ENCODE peak calls at places on chromosome 19, in four cellular contexts. O is HCT116, U is tibial nerve, H is choroid plexus epithelial cell. R is an unnamed sample.

GRCh38 chr19:8116437-8117293 is 32.7 kb downstream of the FBN3 start:
- DNase-seq in O (no peak), U (no peak), H (no peak), R (no peak)

GRCh38 chr19:14061081-14061749 is 661 bp downstream of the PALM3 start:
- DNase-seq in H (no peak), U (no peak), O (no peak), R (no peak)

GRCh38 chr19:38043649-38044144 is 136.7 kb downstream of the SIPA1L3 start:
- DNase-seq in U (no peak), O (no peak), H (no peak), R (no peak)

GRCh38 chr19:31280266-31281006 is 68.8 kb downstream of the TSHZ3 start:
- DNase-seq in O (no peak), H (no peak), U (no peak), R (no peak)

GRCh38 chr19:29367701-29368306 is 154.9 kb upstream of the UQCRFS1 start:
- DNase-seq in H (no peak), O (no peak), U (no peak), R (no peak)

GRCh38 chr19:49863254-49863934 is 4.0 kb downstream of the PNKP start:
- DNase-seq in O (no peak), H (no peak), U (no peak), R (no peak)

GRCh38 chr19:54949412-54949811 is 2.1 kb upstream of the NLRP7 start:
- DNase-seq in H (no peak), O (no peak), U (no peak), R (no peak)

GRCh38 chr19:28539759-28540158 is 673.2 kb downstream of the UQCRFS1 start:
- DNase-seq in H (no peak), O (no peak), U (no peak), R (no peak)

GRCh38 chr19:47430041-47430802 is 10.9 kb upstream of the MEIS3 start:
- DNase-seq in U (peak; percentile 23), O (no peak), H (peak; percentile 61), R (no peak)

GRCh38 chr19:848457-848921 is 3.6 kb upstream of the ELANE start:
- DNase-seq in H (no peak), O (no peak), U (no peak), R (no peak)

GRCh38 chr19:40416918-40417713 is 3.9 kb upstream of the PRX start:
- DNase-seq in O (no peak), H (peak; percentile 12), U (peak; percentile 47), R (no peak)

GRCh38 chr19:604355-604754 is 14.7 kb downstream of the HCN2 start:
- DNase-seq in O (no peak), U (no peak), H (no peak), R (no peak)

GRCh38 chr19:41882568-41883462 is at the start of gene ARHGEF1:
- DNase-seq in U (no peak), H (no peak), O (no peak), R (no peak)

GRCh38 chr19:34676697-34677385 is at the start of gene SCGB2B2:
- DNase-seq in H (no peak), O (peak; percentile 80), U (peak; percentile 65), R (peak; percentile 9)

GRCh38 chr19:55391191-55391670 is 5.5 kb downstream of the RPL28 start:
- DNase-seq in O (no peak), U (no peak), H (no peak), R (no peak)

GRCh38 chr19:39935262-39935661 is 828 bp upstream of the FCGBP start:
- DNase-seq in U (no peak), H (no peak), O (no peak), R (no peak)

GRCh38 chr19:8340341-8341096 is 2.5 kb downstream of the KANK3 start:
- DNase-seq in U (no peak), H (no peak), O (no peak), R (no peak)

GRCh38 chr19:33823341-33823740 is 26.7 kb downstream of the KCTD15 start:
- DNase-seq in H (no peak), U (no peak), O (no peak), R (no peak)

GRCh38 chr19:13176345-13176744 is 26.1 kb downstream of the IER2 start:
- DNase-seq in O (no peak), U (no peak), H (no peak), R (no peak)

GRCh38 chr19:4186087-4186993 is 3.9 kb downstream of the ANKRD24 start:
- DNase-seq in U (peak; percentile 30), O (peak; percentile 61), H (peak; percentile 77), R (peak; percentile 39)

GRCh38 chr19:15118248-15118647 is 11.0 kb downstream of the SYDE1 start:
- DNase-seq in U (no peak), O (no peak), H (no peak), R (no peak)

GRCh38 chr19:4098493-4098892 is 25.4 kb downstream of the MAP2K2 start:
- DNase-seq in U (no peak), O (no peak), H (no peak), R (no peak)

GRCh38 chr19:3324405-3324856 is 42.0 kb upstream of the NFIC start:
- DNase-seq in H (no peak), U (peak; percentile 55), O (peak; percentile 54), R (no peak)

GRCh38 chr19:30696514-30696913 is 324.3 kb downstream of the ZNF536 start:
- DNase-seq in O (no peak), H (peak; percentile 44), U (no peak), R (no peak)

GRCh38 chr19:31185261-31185660 is 164.0 kb downstream of the TSHZ3 start:
- DNase-seq in U (no peak), O (no peak), H (no peak), R (no peak)

GRCh38 chr19:42291437-42291815 is 10.5 kb upstream of the PRR19 start:
- DNase-seq in O (no peak), H (no peak), U (no peak), R (no peak)

GRCh38 chr19:3710265-3710812 is 2.2 kb downstream of the TJP3 start:
- DNase-seq in O (peak; percentile 83), H (peak; percentile 71), U (peak; percentile 47), R (no peak)

GRCh38 chr19:44596428-44597130 is 16.8 kb upstream of the IGSF23 start:
- DNase-seq in H (no peak), O (no peak), U (no peak), R (no peak)

GRCh38 chr19:33427801-33428626 is 54.5 kb downstream of the CEBPG start:
- DNase-seq in O (no peak), H (no peak), U (no peak), R (no peak)

GRCh38 chr19:49923055-49924003 is 5.7 kb upstream of the ATF5 start:
- DNase-seq in U (no peak), H (no peak), O (no peak), R (no peak)

GRCh38 chr19:56137405-56137804 is 3.7 kb upstream of the ZNF444 start:
- DNase-seq in O (no peak), H (no peak), U (no peak), R (no peak)

GRCh38 chr19:33960566-33960965 is 163.9 kb downstream of the KCTD15 start:
- DNase-seq in U (no peak), O (no peak), H (no peak), R (no peak)

GRCh38 chr19:41226053-41226873 is 7.2 kb downstream of the AXL start:
- DNase-seq in U (peak; percentile 47), O (peak; percentile 72), H (peak; percentile 77), R (no peak)

GRCh38 chr19:52601025-52601973 is 31.2 kb downstream of the ZNF701 start:
- DNase-seq in U (peak; percentile 91), H (peak; percentile 85), O (peak; percentile 54), R (peak; percentile 26)

GRCh38 chr19:34669305-34669704 is 7.7 kb downstream of the SCGB2B2 start:
- DNase-seq in O (no peak), U (no peak), H (no peak), R (no peak)

GRCh38 chr19:1648156-1648925 is 4.1 kb downstream of the TCF3 start:
- DNase-seq in U (no peak), O (no peak), H (no peak), R (no peak)

GRCh38 chr19:46408611-46409039 is 4.7 kb downstream of the CCDC8 start:
- DNase-seq in O (no peak), U (no peak), H (peak; percentile 54), R (no peak)

DNA sequence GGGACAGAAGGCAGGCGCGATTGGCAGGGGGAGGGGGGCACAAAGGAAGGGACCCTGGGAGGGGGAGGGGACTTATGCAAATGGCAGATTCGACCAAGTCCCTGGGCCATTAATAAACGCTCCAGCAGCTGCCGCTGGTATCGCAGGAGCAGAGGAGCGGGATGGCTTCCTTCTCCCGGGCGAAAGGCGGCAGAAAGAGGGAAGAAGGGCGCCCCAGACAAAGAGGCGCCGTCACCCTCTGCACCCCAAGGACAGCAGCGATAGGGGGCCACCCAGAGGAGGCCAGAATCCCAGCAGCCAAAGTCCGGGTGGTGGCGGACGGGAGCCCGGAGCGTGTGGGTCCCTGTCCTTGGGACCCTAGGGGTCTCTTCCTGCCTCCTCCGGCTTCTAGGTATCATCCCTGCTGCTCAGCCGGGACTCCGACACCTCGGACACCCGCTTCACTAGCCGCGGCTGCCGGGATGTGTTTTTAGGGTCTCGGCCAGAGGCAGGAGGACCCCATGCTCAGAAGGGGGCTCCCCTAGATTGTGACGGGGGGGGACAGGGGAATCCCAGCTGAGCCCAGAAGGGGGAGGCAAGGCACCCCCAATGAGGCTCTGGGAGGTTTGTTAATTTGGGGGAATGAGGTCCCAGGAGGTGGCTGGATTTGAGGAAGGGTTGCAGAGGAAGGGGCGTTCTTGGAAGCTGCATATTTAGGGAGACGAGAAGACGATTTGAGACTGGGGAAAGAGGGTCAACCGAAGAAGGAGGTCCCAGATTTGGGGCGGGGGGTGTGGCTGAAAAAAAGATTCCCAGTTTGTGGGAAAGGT is 1.7 kb downstream of the PTPRS start:
- DNase-seq in U (no peak), H (no peak), O (no peak), R (no peak)
- TF ChIP-seq CTCF in U (no peak), H (no peak), O (no peak), R (no peak)

GRCh38 chr19:16325671-16326400 is 1.2 kb downstream of the KLF2 start:
- DNase-seq in H (peak; percentile 28), U (no peak), O (no peak), R (no peak)
- H3K4me3 ChIP-seq in H (peak overlapping the region; percentile 70), U (peak overlapping the region; percentile 98), O (peak overlapping the region; percentile 51), R (peak overlapping the region; percentile 32)

GRCh38 chr19:50968709-50969412 is 530 bp downstream of the KLK6 start:
- DNase-seq in U (no peak), H (no peak), O (no peak), R (no peak)
- TF ChIP-seq CTCF in U (no peak), H (no peak), O (no peak), R (no peak)

DNA sequence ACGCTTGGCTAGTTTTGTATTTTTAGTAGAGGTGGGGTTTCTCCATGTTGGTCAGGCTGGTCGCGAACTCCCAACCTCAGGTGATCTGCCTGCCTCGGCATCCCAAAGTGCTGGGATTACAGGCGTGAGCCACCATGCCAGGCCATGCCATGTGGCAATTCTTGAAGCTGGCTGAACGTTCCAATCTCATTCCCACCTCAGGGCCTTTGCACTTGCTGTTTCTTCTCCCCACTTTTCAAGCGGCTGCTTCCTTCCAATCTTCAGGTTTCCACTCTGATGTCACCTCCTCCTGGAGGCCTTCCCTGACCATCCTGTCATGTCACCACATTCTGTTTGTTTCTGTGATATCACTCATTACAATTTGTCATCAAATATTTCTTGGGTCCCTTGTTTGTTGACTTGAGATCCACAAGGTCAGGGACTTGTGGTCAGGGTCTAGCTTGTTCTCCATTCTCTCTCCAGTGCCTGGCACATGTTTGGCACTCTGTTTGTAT is 4.2 kb downstream of the EPOR start:
- DNase-seq in H (no peak), O (no peak), U (no peak), R (no peak)
- H3K4me3 ChIP-seq in H (no peak overlapping the region), O (peak overlapping the region; percentile 71), U (no peak overlapping the region), R (no peak overlapping the region)